ENCODE peak calls at places on chromosome 6, in five cellular contexts. W is brain microvascular endothelial cell, C is activated T-helper 1 cell treated with Interleukin-2 at 50 U/mL for 16 hours, H is GM20000, M is dorsolateral prefrontal cortex. V is an unnamed sample.

GRCh38 chr6:143705564-143705963 is 27.8 kb downstream of the PHACTR2 start:
- DNase-seq in M (no peak), H (no peak), W (no peak), C (no peak), V (no peak)

GRCh38 chr6:26312096-26312463 is 52.9 kb upstream of the BTN3A2 start:
- DNase-seq in C (no peak), W (no peak), M (no peak), H (no peak), V (peak)

GRCh38 chr6:133132092-133132491 is 109.1 kb upstream of the EYA4 start:
- DNase-seq in C (no peak), H (no peak), M (no peak), W (no peak), V (no peak)

GRCh38 chr6:23302499-23302898 is 733.1 kb downstream of the HDGFL1 start:
- DNase-seq in H (no peak), W (no peak), C (no peak), M (no peak), V (no peak)

GRCh38 chr6:127547909-127548649 is 28.9 kb upstream of the C6orf58 start:
- DNase-seq in C (no peak), H (no peak), M (no peak), W (no peak), V (no peak)

GRCh38 chr6:87393026-87393622 is 14.6 kb upstream of the CFAP206 start:
- DNase-seq in C (no peak), H (peak), W (peak), M (no peak), V (peak)

GRCh38 chr6:38346291-38347079 is 293.2 kb downstream of the BTBD9 start:
- DNase-seq in H (no peak), W (peak), C (no peak), M (no peak), V (no peak)

GRCh38 chr6:16179970-16180431 is 51.1 kb downstream of the MYLIP start:
- DNase-seq in H (no peak), C (peak), M (no peak), W (no peak), V (no peak)

GRCh38 chr6:163828038-163828790 is 413.7 kb downstream of the QKI start:
- DNase-seq in C (no peak), H (no peak), W (no peak), M (no peak), V (no peak)

GRCh38 chr6:7185561-7185960 is 77.8 kb downstream of the RREB1 start:
- DNase-seq in M (no peak), W (no peak), H (no peak), C (no peak), V (no peak)

GRCh38 chr6:6681443-6681842 is 92.9 kb downstream of the LY86 start:
- DNase-seq in C (no peak), M (no peak), H (no peak), W (no peak), V (no peak)